ENCODE peak calls at places on chromosomes 2 and 18, in eight cellular contexts. U is fibroblast of mammary gland, Y is astrocyte of the spinal cord, T is heart left ventricle, C is PC-9, J is choroid plexus epithelial cell, Q is RWPE1, N is upper lobe of left lung. O is an unnamed sample.

GRCh38 chr2:84946204-84947009 is 24.6 kb upstream of the KCMF1 start:
- DNase-seq in J (peak), Y (peak), T (no peak), C (peak), N (no peak), U (peak), Q (peak), O (peak)

GRCh38 chr2:64402876-64403275 is 51.1 kb upstream of the LGALSL start:
- DNase-seq in C (no peak), U (peak), J (peak), Y (peak), Q (no peak), N (no peak), T (no peak), O (no peak)

GRCh38 chr18:13726972-13727331 is 479 bp downstream of the RNMT start:
- DNase-seq in Q (peak), J (peak), N (peak), C (peak), T (no peak), Y (no peak), U (peak), O (no peak)

GRCh38 chr2:161004379-161004778 is 155.8 kb upstream of the TANK start:
- DNase-seq in T (no peak), J (peak), N (no peak), Y (peak), Q (peak), U (peak), C (no peak), O (no peak)

GRCh38 chr2:148814853-148815419 is 60.1 kb upstream of the KIF5C start:
- DNase-seq in C (peak), Q (peak), Y (peak), J (peak), U (peak), T (no peak), N (no peak), O (no peak)

GRCh38 chr2:98020992-98021713 is 25.4 kb upstream of the TMEM131 start:
- DNase-seq in N (no peak), C (no peak), Q (no peak), T (no peak), Y (no peak), U (no peak), J (no peak), O (no peak)

GRCh38 chr2:75606851-75607798 is 39.5 kb upstream of the MRPL19 start:
- DNase-seq in Y (peak), U (peak), C (no peak), J (no peak), Q (no peak), T (no peak), N (peak), O (no peak)

GRCh38 chr2:215483431-215483830 is 47.6 kb upstream of the FN1 start:
- DNase-seq in T (no peak), U (no peak), Q (no peak), C (no peak), Y (no peak), N (no peak), J (no peak), O (no peak)

GRCh38 chr2:72211777-72212515 is 64.3 kb upstream of the CYP26B1 start:
- DNase-seq in N (no peak), Y (peak), U (peak), T (no peak), C (no peak), Q (no peak), J (no peak), O (no peak)

GRCh38 chr18:41324020-41324791 is 630.8 kb upstream of the PIK3C3 start:
- DNase-seq in C (no peak), N (no peak), J (no peak), T (no peak), Y (no peak), Q (no peak), U (no peak), O (no peak)

GRCh38 chr18:76823574-76823973 is 1.2 kb downstream of the ZNF236 start:
- DNase-seq in C (no peak), T (no peak), Q (no peak), J (no peak), N (no peak), U (peak), Y (peak), O (peak)

GRCh38 chr2:239232195-239232578 is 168.6 kb downstream of the HDAC4 start:
- DNase-seq in N (no peak), Y (no peak), Q (no peak), C (no peak), T (no peak), U (no peak), J (no peak), O (no peak)

GRCh38 chr2:1162768-1163584 is 212.3 kb downstream of the SNTG2 start:
- DNase-seq in T (peak), C (no peak), U (no peak), Y (peak), J (peak), N (no peak), Q (no peak), O (no peak)

GRCh38 chr18:9832871-9833270 is 52.9 kb upstream of the TXNDC2 start:
- DNase-seq in T (no peak), J (no peak), N (no peak), Y (no peak), Q (no peak), C (no peak), U (no peak), O (no peak)

GRCh38 chr2:130966149-130967019 is 126.9 kb downstream of the FAM168B start:
- DNase-seq in Y (no peak), T (no peak), Q (no peak), J (no peak), U (no peak), N (no peak), C (no peak), O (no peak)

GRCh38 chr2:75710577-75711253 is at the start of gene GCFC2:
- DNase-seq in J (peak), U (peak), C (peak), N (peak), Q (peak), T (peak), Y (peak), O (peak)

GRCh38 chr2:9408641-9409151 is 14.6 kb downstream of the ITGB1BP1 start:
- DNase-seq in N (no peak), C (no peak), J (peak), Y (peak), U (no peak), T (no peak), Q (no peak), O (no peak)

GRCh38 chr2:20008703-20009102 is 3.8 kb downstream of the MATN3 start:
- DNase-seq in U (no peak), J (no peak), Y (no peak), Q (no peak), T (no peak), N (no peak), C (no peak), O (no peak)

GRCh38 chr2:6800553-6800952 is 65.2 kb downstream of the CMPK2 start:
- DNase-seq in N (no peak), Q (no peak), J (peak), T (no peak), C (no peak), Y (no peak), U (peak), O (no peak)

GRCh38 chr2:72326759-72327158 is 179.1 kb upstream of the CYP26B1 start:
- DNase-seq in Q (no peak), J (peak), N (no peak), Y (no peak), T (no peak), U (peak), C (no peak), O (no peak)

GRCh38 chr18:354456-354855 is 86.6 kb upstream of the THOC1 start:
- DNase-seq in Y (no peak), J (no peak), Q (no peak), T (no peak), U (peak), N (no peak), C (no peak), O (no peak)

GRCh38 chr18:27661320-27662049 is 476.4 kb upstream of the CHST9 start:
- DNase-seq in Q (no peak), T (no peak), C (no peak), J (no peak), Y (no peak), U (no peak), N (no peak), O (no peak)

GRCh38 chr2:224884188-224884587 is 158.1 kb downstream of the DOCK10 start:
- DNase-seq in C (no peak), J (peak), N (peak), T (no peak), Y (peak), Q (peak), U (peak), O (no peak)

GRCh38 chr18:63974991-63975390 is 5.1 kb downstream of the SERPINB8 start:
- DNase-seq in C (no peak), U (peak), Y (peak), N (no peak), Q (no peak), T (no peak), J (peak), O (no peak)

GRCh38 chr2:210617732-210618330 is 61.4 kb downstream of the CPS1 start:
- DNase-seq in J (peak), U (peak), Y (peak), T (no peak), C (no peak), N (no peak), Q (peak), O (peak)

GRCh38 chr18:31487251-31488015 is 10.5 kb upstream of the DSG2 start:
- DNase-seq in Y (peak), C (peak), U (peak), J (peak), T (no peak), N (no peak), Q (peak), O (no peak)

GRCh38 chr18:48806551-48807261 is 144.1 kb downstream of the SMAD7 start:
- DNase-seq in J (no peak), T (no peak), C (no peak), U (no peak), Q (peak), N (peak), Y (peak), O (no peak)

DNA sequence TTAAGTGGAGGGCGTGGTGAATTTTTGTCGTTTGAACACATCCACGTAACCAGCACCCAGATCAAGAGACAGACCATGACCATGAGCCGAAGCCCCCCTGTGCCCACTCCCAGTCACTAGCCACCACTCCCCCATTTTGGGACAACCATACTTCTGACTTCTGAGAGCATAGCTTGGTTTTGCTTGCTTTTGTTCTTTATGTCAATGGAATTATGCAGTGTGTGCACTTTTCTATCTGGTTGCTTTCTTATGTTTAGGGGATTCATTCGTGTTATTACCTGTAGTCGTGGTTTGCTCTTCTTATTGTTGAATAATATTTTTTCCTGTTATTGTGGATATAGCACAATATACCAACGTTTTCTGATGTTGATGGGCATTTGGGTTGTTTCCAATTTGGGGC is 141.7 kb downstream of the GLI2 start:
- DNase-seq in Q (no peak), N (no peak), U (no peak), T (no peak), C (no peak), J (no peak), Y (no peak), O (no peak)
- TF ChIP-seq CTCF in Q (no peak), N (no peak), U (no peak), T (no peak), C (no peak), J (no peak), Y (no peak), O (no peak)

GRCh38 chr2:231710751-231711676 is 2.7 kb downstream of the PTMA start:
- DNase-seq in U (no peak), C (peak), Y (peak), N (peak), J (peak), Q (no peak), T (peak), O (no peak)
- TF ChIP-seq CTCF in U (peak), C (no peak), Y (peak), N (no peak), J (peak), Q (no peak), T (no peak), O (peak)

GRCh38 chr2:86189782-86190416 is 5.4 kb downstream of the IMMT start:
- DNase-seq in U (no peak), J (no peak), N (no peak), Q (no peak), T (no peak), Y (no peak), C (no peak), O (no peak)

GRCh38 chr2:86199834-86200177 is 549 bp downstream of the MRPL35 start:
- DNase-seq in T (no peak), N (no peak), Y (no peak), C (no peak), U (no peak), Q (no peak), J (no peak), O (no peak)

GRCh38 chr2:86195055-86195807 is at the start of gene IMMT:
- DNase-seq in C (peak), N (peak), U (peak), J (peak), Q (peak), T (peak), Y (peak), O (peak)

GRCh38 chr2:86194751-86195054 is 559 bp downstream of the IMMT start:
- DNase-seq in C (no peak), Y (peak), T (no peak), N (peak), J (no peak), Q (no peak), U (no peak), O (no peak)

DNA sequence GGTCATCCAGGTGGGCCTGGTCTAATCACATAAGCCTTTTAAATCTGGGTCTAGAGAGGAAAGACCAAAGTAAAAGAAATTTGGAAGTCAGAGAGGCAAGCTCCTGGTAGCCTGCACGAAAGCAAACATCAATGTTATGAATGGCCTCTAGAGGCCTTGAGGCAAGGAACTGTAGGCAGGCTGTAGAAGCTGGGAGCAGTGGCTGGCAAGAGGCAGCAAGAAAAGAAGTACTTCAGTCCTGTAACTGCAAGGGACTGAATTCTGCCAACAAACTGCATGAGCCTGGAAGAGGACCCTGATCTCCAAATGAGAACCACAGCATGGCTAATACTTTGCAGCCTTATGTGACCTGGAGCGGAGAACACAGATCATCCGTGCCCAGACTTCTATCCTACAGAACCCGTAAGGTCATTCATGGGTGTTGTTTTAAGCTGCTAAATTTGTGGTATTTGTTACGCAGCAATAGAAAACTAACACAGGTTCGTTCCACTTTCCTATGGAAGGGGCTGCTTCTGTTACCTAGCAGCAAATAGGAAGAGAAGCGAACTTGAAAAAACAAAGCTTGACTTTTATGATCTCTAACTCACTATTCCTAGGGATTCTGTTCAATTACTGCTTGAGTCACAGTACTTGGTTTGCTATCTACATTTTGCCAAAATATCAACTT is 1.2 kb downstream of the IMMT start:
- DNase-seq in C (no peak), U (no peak), N (no peak), T (no peak), Y (no peak), J (peak), Q (no peak), O (no peak)
- TF ChIP-seq CTCF in C (no peak), U (no peak), N (no peak), T (no peak), Y (no peak), J (peak), Q (no peak), O (no peak)

GRCh38 chr2:26982102-26982742 is 11.8 kb downstream of the MAPRE3 start:
- DNase-seq in N (peak), J (peak), T (peak), U (peak), Q (peak), C (peak), Y (peak), O (peak)
- TF ChIP-seq CTCF in N (peak), J (peak), T (peak), U (peak), Q (peak), C (peak), Y (peak), O (no peak)

DNA sequence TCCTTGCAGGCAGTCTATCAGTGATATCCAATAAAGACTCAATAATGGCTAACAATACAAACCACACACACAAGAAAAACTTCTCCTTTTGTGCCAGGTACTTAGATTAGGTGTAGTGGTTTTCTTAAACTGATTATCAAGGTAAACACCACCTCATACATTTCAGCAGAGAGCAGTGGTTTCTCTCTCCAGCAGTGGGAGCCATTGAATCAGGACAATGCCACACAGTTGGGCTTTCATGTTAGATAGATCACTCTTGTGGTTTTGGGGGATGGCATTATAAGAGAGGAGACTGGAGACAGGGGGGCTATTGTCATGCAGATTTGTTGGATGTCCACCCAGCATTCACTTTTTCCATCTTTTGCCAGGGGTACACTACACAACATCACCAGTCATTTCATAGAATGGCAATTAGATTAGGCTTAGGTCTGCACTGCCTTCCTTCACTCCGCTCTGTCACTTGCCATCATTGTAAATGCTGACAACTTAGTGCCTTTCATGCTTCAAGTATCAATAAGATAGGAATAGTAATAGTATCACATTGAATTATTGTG is 13.6 kb upstream of the IRS1 start:
- DNase-seq in J (peak), Q (no peak), U (no peak), N (no peak), Y (peak), C (no peak), T (no peak), O (no peak)
- TF ChIP-seq CTCF in J (peak), Q (no peak), U (peak), N (no peak), Y (peak), C (peak), T (no peak), O (peak)

DNA sequence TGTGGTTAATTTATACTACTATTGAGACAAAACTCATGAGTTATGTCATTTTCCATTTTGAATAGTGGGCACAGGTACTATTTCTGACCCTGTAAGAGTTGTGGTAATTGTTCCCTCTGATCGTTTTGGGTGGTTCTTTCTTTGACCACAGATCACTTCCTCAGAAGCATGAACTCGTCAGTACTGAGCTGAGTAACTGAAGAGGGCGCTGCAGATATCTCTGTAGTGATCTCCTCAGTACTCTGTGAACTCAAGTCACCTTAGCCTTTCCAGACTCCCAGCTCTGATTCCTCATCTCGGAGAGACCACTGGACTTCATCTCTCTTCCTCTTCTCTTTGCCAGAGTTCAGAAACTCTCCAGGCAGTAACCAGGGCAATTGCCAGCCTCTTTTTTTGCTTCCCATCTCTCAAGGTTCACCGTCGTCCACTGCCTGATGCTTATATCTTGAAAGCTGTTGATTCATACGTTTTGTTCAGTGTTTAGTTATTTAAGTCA is 9.4 kb upstream of the IL1RL1 start:
- DNase-seq in Y (no peak), T (no peak), U (peak), C (no peak), Q (no peak), N (peak), J (peak), O (peak)
- TF ChIP-seq CTCF in Y (no peak), T (no peak), U (peak), C (no peak), Q (no peak), N (no peak), J (peak), O (peak)

DNA sequence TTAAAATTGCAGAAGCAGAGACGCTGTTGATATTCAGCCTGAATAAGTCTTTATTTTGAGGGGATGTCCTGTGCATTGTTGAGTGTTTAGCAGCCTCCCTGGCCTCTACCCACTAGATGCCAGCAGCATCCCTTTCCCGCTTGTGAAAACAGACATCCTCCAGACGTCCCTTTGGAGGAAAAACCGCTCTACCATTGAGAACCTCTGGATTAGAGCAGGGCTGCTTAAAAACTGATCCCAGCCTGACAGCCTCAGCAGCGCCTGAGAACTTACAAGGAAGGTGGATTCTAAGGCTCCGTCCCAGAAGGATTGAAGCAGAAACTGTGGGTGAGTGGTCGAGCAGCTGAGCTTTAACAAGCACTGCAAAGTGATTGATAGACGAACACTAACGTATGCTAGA is 349.7 kb downstream of the CYRIA start:
- DNase-seq in Q (no peak), C (no peak), J (no peak), T (no peak), N (no peak), U (no peak), Y (no peak), O (no peak)
- TF ChIP-seq CTCF in Q (no peak), C (no peak), J (no peak), T (no peak), N (no peak), U (no peak), Y (no peak), O (no peak)